ENCODE peak calls at places on chromosomes 12 and 14, in six cellular contexts. One of them, this sample, is unnamed.

GRCh38 chr14:77045570-77045890 is 17.0 kb upstream of the IRF2BPL start:
- DNase-seq in kidney epithelial cell: no peak
- DNase-seq in thyroid gland: peak
- DNase-seq in B cell: no peak
- DNase-seq in activated CD8-positive, alpha-beta T cell treated with anti-CD3 and anti-CD28 coated beads for 36 hours: no peak
- DNase-seq in breast epithelium: no peak
- DNase-seq in this sample: no peak

GRCh38 chr12:62044450-62044849 is 215.8 kb upstream of the USP15 start:
- DNase-seq in kidney epithelial cell: no peak
- DNase-seq in thyroid gland: no peak
- DNase-seq in B cell: no peak
- DNase-seq in activated CD8-positive, alpha-beta T cell treated with anti-CD3 and anti-CD28 coated beads for 36 hours: no peak
- DNase-seq in breast epithelium: no peak
- DNase-seq in this sample: no peak

GRCh38 chr14:21990116-21990515 is 316.5 kb upstream of the OR4E1 start:
- DNase-seq in kidney epithelial cell: no peak
- DNase-seq in thyroid gland: no peak
- DNase-seq in B cell: no peak
- DNase-seq in activated CD8-positive, alpha-beta T cell treated with anti-CD3 and anti-CD28 coated beads for 36 hours: no peak
- DNase-seq in breast epithelium: no peak
- DNase-seq in this sample: no peak

GRCh38 chr14:46368275-46368674 is 283.3 kb downstream of the RPL10L start:
- DNase-seq in kidney epithelial cell: no peak
- DNase-seq in thyroid gland: no peak
- DNase-seq in B cell: no peak
- DNase-seq in activated CD8-positive, alpha-beta T cell treated with anti-CD3 and anti-CD28 coated beads for 36 hours: no peak
- DNase-seq in breast epithelium: no peak
- DNase-seq in this sample: no peak

GRCh38 chr14:67544590-67544989 is 11.5 kb downstream of the PLEKHH1 start:
- DNase-seq in kidney epithelial cell: no peak
- DNase-seq in thyroid gland: no peak
- DNase-seq in B cell: no peak
- DNase-seq in activated CD8-positive, alpha-beta T cell treated with anti-CD3 and anti-CD28 coated beads for 36 hours: no peak
- DNase-seq in breast epithelium: no peak
- DNase-seq in this sample: no peak

GRCh38 chr14:36430169-36430568 is 89.9 kb downstream of the NKX2-1 start:
- DNase-seq in kidney epithelial cell: no peak
- DNase-seq in thyroid gland: no peak
- DNase-seq in B cell: no peak
- DNase-seq in activated CD8-positive, alpha-beta T cell treated with anti-CD3 and anti-CD28 coated beads for 36 hours: no peak
- DNase-seq in breast epithelium: no peak
- DNase-seq in this sample: no peak

GRCh38 chr14:93950948-93951668 is 24.0 kb downstream of the FAM181A start:
- DNase-seq in kidney epithelial cell: no peak
- DNase-seq in thyroid gland: no peak
- DNase-seq in B cell: no peak
- DNase-seq in activated CD8-positive, alpha-beta T cell treated with anti-CD3 and anti-CD28 coated beads for 36 hours: no peak
- DNase-seq in breast epithelium: no peak
- DNase-seq in this sample: no peak

GRCh38 chr12:106308611-106309010 is 6.1 kb downstream of the TCP11L2 start:
- DNase-seq in kidney epithelial cell: no peak
- DNase-seq in thyroid gland: no peak
- DNase-seq in B cell: no peak
- DNase-seq in activated CD8-positive, alpha-beta T cell treated with anti-CD3 and anti-CD28 coated beads for 36 hours: no peak
- DNase-seq in breast epithelium: no peak
- DNase-seq in this sample: no peak

GRCh38 chr12:45732250-45732649 is 2.7 kb downstream of the ARID2 start:
- DNase-seq in kidney epithelial cell: no peak
- DNase-seq in thyroid gland: no peak
- DNase-seq in B cell: peak
- DNase-seq in activated CD8-positive, alpha-beta T cell treated with anti-CD3 and anti-CD28 coated beads for 36 hours: peak
- DNase-seq in breast epithelium: no peak
- DNase-seq in this sample: no peak

GRCh38 chr14:97994020-97994531 is 1196.9 kb downstream of the VRK1 start:
- DNase-seq in kidney epithelial cell: no peak
- DNase-seq in thyroid gland: no peak
- DNase-seq in B cell: no peak
- DNase-seq in activated CD8-positive, alpha-beta T cell treated with anti-CD3 and anti-CD28 coated beads for 36 hours: peak
- DNase-seq in breast epithelium: no peak
- DNase-seq in this sample: no peak

GRCh38 chr12:46657416-46658411 is 168.1 kb downstream of the SLC38A4 start:
- DNase-seq in kidney epithelial cell: no peak
- DNase-seq in thyroid gland: no peak
- DNase-seq in B cell: no peak
- DNase-seq in activated CD8-positive, alpha-beta T cell treated with anti-CD3 and anti-CD28 coated beads for 36 hours: no peak
- DNase-seq in breast epithelium: no peak
- DNase-seq in this sample: no peak

GRCh38 chr14:68784298-68784910 is 8.5 kb downstream of the ZFP36L1 start:
- DNase-seq in kidney epithelial cell: peak
- DNase-seq in thyroid gland: peak
- DNase-seq in B cell: peak
- DNase-seq in activated CD8-positive, alpha-beta T cell treated with anti-CD3 and anti-CD28 coated beads for 36 hours: peak
- DNase-seq in breast epithelium: peak
- DNase-seq in this sample: no peak

GRCh38 chr12:6038160-6038559 is 86.3 kb downstream of the VWF start:
- DNase-seq in kidney epithelial cell: peak
- DNase-seq in thyroid gland: peak
- DNase-seq in B cell: peak
- DNase-seq in activated CD8-positive, alpha-beta T cell treated with anti-CD3 and anti-CD28 coated beads for 36 hours: peak
- DNase-seq in breast epithelium: no peak
- DNase-seq in this sample: no peak

GRCh38 chr12:62625238-62625637 is 158.6 kb downstream of the MON2 start:
- DNase-seq in kidney epithelial cell: peak
- DNase-seq in thyroid gland: peak
- DNase-seq in B cell: no peak
- DNase-seq in activated CD8-positive, alpha-beta T cell treated with anti-CD3 and anti-CD28 coated beads for 36 hours: no peak
- DNase-seq in breast epithelium: no peak
- DNase-seq in this sample: no peak

GRCh38 chr12:131205534-131205933 is 251.8 kb downstream of the ADGRD1 start:
- DNase-seq in kidney epithelial cell: no peak
- DNase-seq in thyroid gland: no peak
- DNase-seq in B cell: no peak
- DNase-seq in activated CD8-positive, alpha-beta T cell treated with anti-CD3 and anti-CD28 coated beads for 36 hours: no peak
- DNase-seq in breast epithelium: peak
- DNase-seq in this sample: peak

GRCh38 chr14:75126121-75126544 is 715 bp downstream of the NEK9 start:
- DNase-seq in kidney epithelial cell: no peak
- DNase-seq in thyroid gland: no peak
- DNase-seq in B cell: peak
- DNase-seq in activated CD8-positive, alpha-beta T cell treated with anti-CD3 and anti-CD28 coated beads for 36 hours: peak
- DNase-seq in breast epithelium: no peak
- DNase-seq in this sample: no peak

GRCh38 chr12:53179694-53180269 is 740 bp upstream of the ZNF740 start:
- DNase-seq in kidney epithelial cell: no peak
- DNase-seq in thyroid gland: peak
- DNase-seq in B cell: no peak
- DNase-seq in activated CD8-positive, alpha-beta T cell treated with anti-CD3 and anti-CD28 coated beads for 36 hours: no peak
- DNase-seq in breast epithelium: no peak
- DNase-seq in this sample: no peak

GRCh38 chr12:94714378-94714777 is 64.0 kb upstream of the TMCC3 start:
- DNase-seq in kidney epithelial cell: peak
- DNase-seq in thyroid gland: no peak
- DNase-seq in B cell: no peak
- DNase-seq in activated CD8-positive, alpha-beta T cell treated with anti-CD3 and anti-CD28 coated beads for 36 hours: no peak
- DNase-seq in breast epithelium: no peak
- DNase-seq in this sample: no peak

GRCh38 chr14:22418631-22419030 is 170.4 kb downstream of the DAD1 start:
- DNase-seq in kidney epithelial cell: no peak
- DNase-seq in thyroid gland: peak
- DNase-seq in B cell: no peak
- DNase-seq in activated CD8-positive, alpha-beta T cell treated with anti-CD3 and anti-CD28 coated beads for 36 hours: no peak
- DNase-seq in breast epithelium: no peak
- DNase-seq in this sample: no peak

GRCh38 chr12:46964496-46965098 is 114.8 kb upstream of the PCED1B start:
- DNase-seq in kidney epithelial cell: no peak
- DNase-seq in thyroid gland: no peak
- DNase-seq in B cell: no peak
- DNase-seq in activated CD8-positive, alpha-beta T cell treated with anti-CD3 and anti-CD28 coated beads for 36 hours: no peak
- DNase-seq in breast epithelium: peak
- DNase-seq in this sample: no peak

GRCh38 chr12:66603458-66603857 is 75.4 kb downstream of the GRIP1 start:
- DNase-seq in kidney epithelial cell: no peak
- DNase-seq in thyroid gland: peak
- DNase-seq in B cell: no peak
- DNase-seq in activated CD8-positive, alpha-beta T cell treated with anti-CD3 and anti-CD28 coated beads for 36 hours: no peak
- DNase-seq in breast epithelium: no peak
- DNase-seq in this sample: no peak

GRCh38 chr12:53325539-53326061 is 4.2 kb upstream of the AAAS start:
- DNase-seq in kidney epithelial cell: no peak
- DNase-seq in thyroid gland: peak
- DNase-seq in B cell: peak
- DNase-seq in activated CD8-positive, alpha-beta T cell treated with anti-CD3 and anti-CD28 coated beads for 36 hours: peak
- DNase-seq in breast epithelium: no peak
- DNase-seq in this sample: no peak

GRCh38 chr12:96889273-96889933 is 17.7 kb upstream of the NEDD1 start:
- DNase-seq in kidney epithelial cell: peak
- DNase-seq in thyroid gland: no peak
- DNase-seq in B cell: no peak
- DNase-seq in activated CD8-positive, alpha-beta T cell treated with anti-CD3 and anti-CD28 coated beads for 36 hours: no peak
- DNase-seq in breast epithelium: no peak
- DNase-seq in this sample: no peak

GRCh38 chr12:92356405-92356804 is 210.8 kb upstream of the BTG1 start:
- DNase-seq in kidney epithelial cell: no peak
- DNase-seq in thyroid gland: no peak
- DNase-seq in B cell: no peak
- DNase-seq in activated CD8-positive, alpha-beta T cell treated with anti-CD3 and anti-CD28 coated beads for 36 hours: peak
- DNase-seq in breast epithelium: no peak
- DNase-seq in this sample: no peak

GRCh38 chr14:100706860-100707259 is 19.8 kb upstream of the DLK1 start:
- DNase-seq in kidney epithelial cell: no peak
- DNase-seq in thyroid gland: no peak
- DNase-seq in B cell: no peak
- DNase-seq in activated CD8-positive, alpha-beta T cell treated with anti-CD3 and anti-CD28 coated beads for 36 hours: no peak
- DNase-seq in breast epithelium: no peak
- DNase-seq in this sample: no peak
- TF ChIP-seq CTCF in kidney epithelial cell: no peak
- TF ChIP-seq CTCF in thyroid gland: no peak
- TF ChIP-seq CTCF in B cell: no peak
- TF ChIP-seq CTCF in activated CD8-positive, alpha-beta T cell treated with anti-CD3 and anti-CD28 coated beads for 36 hours: no peak
- TF ChIP-seq CTCF in breast epithelium: no peak
- TF ChIP-seq CTCF in this sample: no peak

DNA sequence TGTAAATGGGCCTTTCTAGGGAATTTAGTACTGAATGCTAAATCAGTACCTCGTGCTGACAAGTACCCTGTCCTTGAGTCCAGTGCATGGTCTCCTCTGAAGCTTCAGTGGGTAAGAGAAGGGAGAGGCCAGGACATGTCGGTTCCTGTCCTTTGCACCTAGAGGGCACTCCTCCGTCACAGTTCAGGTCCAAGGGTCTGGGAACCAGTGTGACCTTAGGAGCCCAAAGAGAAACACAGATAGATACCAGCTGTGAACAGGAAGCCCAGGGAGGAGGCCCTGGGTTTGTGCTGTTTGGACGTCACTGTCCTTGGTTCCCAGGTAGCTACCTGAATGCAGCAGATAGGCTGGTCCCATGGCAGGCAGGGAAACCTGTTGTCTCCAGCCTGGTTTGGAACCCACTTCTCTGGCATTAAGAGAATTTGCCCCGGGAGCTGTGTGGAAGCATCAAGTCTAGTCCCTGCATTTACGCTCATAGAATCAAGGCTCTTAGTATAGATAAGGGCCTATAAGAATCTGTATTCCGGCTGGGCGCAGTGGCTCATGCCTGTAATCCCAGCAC is 3.9 kb upstream of the FGF23 start:
- DNase-seq in kidney epithelial cell: no peak
- DNase-seq in thyroid gland: no peak
- DNase-seq in B cell: no peak
- DNase-seq in activated CD8-positive, alpha-beta T cell treated with anti-CD3 and anti-CD28 coated beads for 36 hours: peak
- DNase-seq in breast epithelium: no peak
- DNase-seq in this sample: no peak
- TF ChIP-seq CTCF in kidney epithelial cell: no peak
- TF ChIP-seq CTCF in thyroid gland: no peak
- TF ChIP-seq CTCF in B cell: no peak
- TF ChIP-seq CTCF in activated CD8-positive, alpha-beta T cell treated with anti-CD3 and anti-CD28 coated beads for 36 hours: no peak
- TF ChIP-seq CTCF in breast epithelium: no peak
- TF ChIP-seq CTCF in this sample: no peak

DNA sequence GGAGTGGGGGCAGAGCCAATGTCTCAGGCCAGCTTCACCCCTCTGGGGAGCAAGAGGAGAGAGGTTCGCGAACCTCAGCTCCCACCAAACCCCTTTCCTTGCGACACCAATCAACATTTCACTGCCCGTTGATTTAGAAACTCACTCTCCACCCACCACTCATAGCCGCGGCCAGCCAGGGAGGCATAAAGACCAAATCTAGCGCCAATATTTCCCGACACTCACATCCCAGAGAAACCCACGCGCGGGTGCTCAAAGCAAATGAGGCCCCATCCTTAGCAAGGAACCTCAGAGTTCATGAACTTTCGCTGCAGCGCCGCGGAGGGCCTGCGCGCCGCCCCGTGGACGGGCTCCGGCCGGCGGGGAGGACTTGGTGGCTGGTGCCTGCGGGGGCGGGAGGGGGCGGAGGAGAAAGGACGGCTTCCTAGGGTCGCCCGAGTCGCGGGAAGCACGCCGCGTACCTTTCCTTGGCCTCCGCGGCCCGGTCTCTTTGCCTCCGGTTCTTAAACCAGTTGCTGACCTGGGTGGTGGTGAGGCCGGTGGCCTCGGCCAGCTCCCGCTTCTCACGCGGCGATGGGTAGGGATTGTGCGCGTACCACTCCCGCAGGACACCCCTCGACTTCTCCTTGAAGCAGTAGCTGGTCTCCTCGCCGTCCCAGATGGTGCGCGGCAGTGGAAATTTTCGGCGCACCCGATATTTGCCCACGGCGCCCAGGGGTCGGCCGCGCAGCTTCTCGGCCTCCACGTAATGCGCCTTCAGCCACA is 926 bp downstream of the SIX1 start:
- DNase-seq in kidney epithelial cell: no peak
- DNase-seq in thyroid gland: no peak
- DNase-seq in B cell: peak
- DNase-seq in activated CD8-positive, alpha-beta T cell treated with anti-CD3 and anti-CD28 coated beads for 36 hours: no peak
- DNase-seq in breast epithelium: no peak
- DNase-seq in this sample: no peak
- TF ChIP-seq CTCF in kidney epithelial cell: no peak
- TF ChIP-seq CTCF in thyroid gland: no peak
- TF ChIP-seq CTCF in B cell: no peak
- TF ChIP-seq CTCF in activated CD8-positive, alpha-beta T cell treated with anti-CD3 and anti-CD28 coated beads for 36 hours: no peak
- TF ChIP-seq CTCF in breast epithelium: no peak
- TF ChIP-seq CTCF in this sample: no peak

DNA sequence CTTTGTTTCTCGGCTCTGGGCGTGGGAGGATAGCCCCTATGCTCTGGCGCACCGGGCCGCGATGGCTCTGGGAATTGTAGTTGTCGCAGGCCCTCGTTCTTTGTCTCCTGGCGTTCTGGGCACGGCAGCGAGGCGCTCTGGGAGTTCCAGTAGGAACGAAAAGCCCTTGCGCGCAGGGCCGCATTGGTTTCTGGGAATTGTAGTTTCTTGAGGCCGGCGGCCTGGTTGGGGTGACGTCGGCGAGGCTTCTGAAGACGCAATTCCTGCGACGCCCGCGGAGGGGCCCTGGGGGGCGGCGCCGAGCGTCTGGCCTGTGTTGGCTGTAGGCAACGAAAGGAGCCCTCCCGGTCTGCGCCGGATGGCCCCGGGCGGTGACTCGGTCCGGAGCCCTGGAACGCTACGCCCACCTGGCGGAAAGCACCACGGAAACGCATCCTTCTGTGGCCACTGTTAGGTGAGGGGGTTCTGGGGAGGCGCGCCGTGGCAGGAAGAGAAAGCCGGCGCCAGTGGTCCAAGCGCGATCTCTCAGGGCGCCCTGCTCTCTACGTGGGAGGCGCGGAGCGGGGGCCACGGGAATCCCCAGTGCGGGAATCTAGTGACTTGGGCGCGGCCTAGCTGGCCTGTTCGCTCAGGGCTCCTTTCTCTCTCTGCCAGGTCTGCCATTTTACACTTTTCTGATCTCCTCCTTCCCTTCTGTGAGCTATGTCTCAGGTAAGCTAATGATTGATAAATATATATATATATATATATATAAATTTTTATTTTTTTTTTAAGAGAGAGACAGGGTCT is at the start of gene ZNF140:
- DNase-seq in kidney epithelial cell: peak
- DNase-seq in thyroid gland: peak
- DNase-seq in B cell: peak
- DNase-seq in activated CD8-positive, alpha-beta T cell treated with anti-CD3 and anti-CD28 coated beads for 36 hours: peak
- DNase-seq in breast epithelium: peak
- DNase-seq in this sample: peak
- TF ChIP-seq CTCF in kidney epithelial cell: peak
- TF ChIP-seq CTCF in thyroid gland: no peak
- TF ChIP-seq CTCF in B cell: peak
- TF ChIP-seq CTCF in activated CD8-positive, alpha-beta T cell treated with anti-CD3 and anti-CD28 coated beads for 36 hours: peak
- TF ChIP-seq CTCF in breast epithelium: peak
- TF ChIP-seq CTCF in this sample: peak